ENCODE peak calls at places on chromosomes 12 and 14, in five cellular contexts. One of them, this sample, is unnamed.
A peak's percentile ranks its signal among the peaks of the same experiment; 100 is the strongest.

GRCh38 chr14:105340821-105341408 is 26.4 kb downstream of the PACS2 start:
- DNase-seq in HTR-8/SVneo: no peak
- DNase-seq in occipital lobe: no peak
- DNase-seq in mucosa of descending colon: no peak
- DNase-seq in fibroblast of lung: peak; percentile 45
- DNase-seq in this sample: no peak

GRCh38 chr14:100741956-100742355 is 15.3 kb downstream of the DLK1 start:
- DNase-seq in occipital lobe: no peak
- DNase-seq in fibroblast of lung: no peak
- DNase-seq in mucosa of descending colon: no peak
- DNase-seq in HTR-8/SVneo: no peak
- DNase-seq in this sample: no peak

GRCh38 chr12:31906581-31907286 is 52.5 kb upstream of the RESF1 start:
- DNase-seq in fibroblast of lung: no peak
- DNase-seq in occipital lobe: no peak
- DNase-seq in mucosa of descending colon: no peak
- DNase-seq in HTR-8/SVneo: no peak
- DNase-seq in this sample: no peak

GRCh38 chr12:44078273-44078672 is 242.4 kb downstream of the TMEM117 start:
- DNase-seq in HTR-8/SVneo: no peak
- DNase-seq in fibroblast of lung: no peak
- DNase-seq in occipital lobe: no peak
- DNase-seq in mucosa of descending colon: no peak
- DNase-seq in this sample: no peak

GRCh38 chr12:28320353-28320752 is 130.1 kb downstream of the CCDC91 start:
- DNase-seq in HTR-8/SVneo: no peak
- DNase-seq in fibroblast of lung: no peak
- DNase-seq in occipital lobe: no peak
- DNase-seq in mucosa of descending colon: no peak
- DNase-seq in this sample: no peak

GRCh38 chr12:111767362-111768158 is 827 bp downstream of the ALDH2 start:
- DNase-seq in HTR-8/SVneo: no peak
- DNase-seq in fibroblast of lung: peak; percentile 31
- DNase-seq in occipital lobe: no peak
- DNase-seq in mucosa of descending colon: peak; percentile 58
- DNase-seq in this sample: peak; percentile 19

GRCh38 chr14:24285351-24285750 is 14.0 kb upstream of the RABGGTA start:
- DNase-seq in occipital lobe: no peak
- DNase-seq in HTR-8/SVneo: no peak
- DNase-seq in mucosa of descending colon: no peak
- DNase-seq in fibroblast of lung: peak; percentile 49
- DNase-seq in this sample: no peak

GRCh38 chr12:49944046-49944445 is 6.5 kb upstream of the AQP2 start:
- DNase-seq in mucosa of descending colon: no peak
- DNase-seq in occipital lobe: no peak
- DNase-seq in HTR-8/SVneo: no peak
- DNase-seq in fibroblast of lung: no peak
- DNase-seq in this sample: no peak

GRCh38 chr14:93991212-93991611 is 5.9 kb upstream of the CCDC197 start:
- DNase-seq in occipital lobe: no peak
- DNase-seq in fibroblast of lung: no peak
- DNase-seq in mucosa of descending colon: no peak
- DNase-seq in HTR-8/SVneo: no peak
- DNase-seq in this sample: no peak

GRCh38 chr14:72053662-72054061 is 121.4 kb downstream of the RGS6 start:
- DNase-seq in occipital lobe: no peak
- DNase-seq in fibroblast of lung: no peak
- DNase-seq in mucosa of descending colon: no peak
- DNase-seq in HTR-8/SVneo: no peak
- DNase-seq in this sample: no peak

GRCh38 chr14:27184371-27184901 is 586.6 kb upstream of the NOVA1 start:
- DNase-seq in HTR-8/SVneo: peak; percentile 12
- DNase-seq in occipital lobe: no peak
- DNase-seq in mucosa of descending colon: no peak
- DNase-seq in fibroblast of lung: peak; percentile 69
- DNase-seq in this sample: no peak

This sample was measured in SJSA1.